ENCODE peak calls at places on chromosomes 6 and 20, in six cellular contexts. W, O, Y, Z, J and P are unnamed samples. For H3K9me3 and H3K4me1, the result is how much of the 10 kb centered on the place peaks cover.

GRCh38 chr6:27478141-27478705 is 5.3 kb upstream of the ZNF184 start:
- DNase-seq in Y (no peak), W (no peak), O (peak), Z (no peak), J (no peak), P (no peak)

GRCh38 chr6:143195349-143195845 is 134.7 kb downstream of the AIG1 start:
- DNase-seq in J (no peak), W (no peak), Z (no peak), Y (no peak), O (no peak), P (no peak)

GRCh38 chr6:68652117-68652536 is 17.0 kb downstream of the ADGRB3 start:
- DNase-seq in Y (no peak), Z (no peak), J (no peak), W (no peak), O (no peak), P (no peak)

GRCh38 chr20:36217226-36217625 is 19.1 kb upstream of the AAR2 start:
- DNase-seq in J (no peak), W (no peak), Y (no peak), Z (peak), O (no peak), P (peak)

GRCh38 chr6:108559884-108560462 is 744 bp upstream of the FOXO3 start:
- DNase-seq in J (no peak), O (no peak), Y (peak), W (peak), Z (peak), P (no peak)

GRCh38 chr6:44004136-44004535 is 123.1 kb downstream of the MRPL14 start:
- DNase-seq in W (no peak), Z (no peak), O (no peak), J (no peak), Y (no peak), P (no peak)

GRCh38 chr20:30513050-30513628 is 744.3 kb upstream of the DEFB115 start:
- DNase-seq in W (no peak), Y (no peak), J (no peak), O (no peak), Z (no peak), P (no peak)

GRCh38 chr6:15628499-15629131 is 34.2 kb downstream of the DTNBP1 start:
- DNase-seq in Y (no peak), W (no peak), J (peak), O (no peak), Z (no peak), P (no peak)

GRCh38 chr20:10728873-10729670 is 55.3 kb upstream of the JAG1 start:
- DNase-seq in Z (no peak), O (no peak), Y (no peak), J (no peak), W (no peak), P (no peak)

GRCh38 chr20:10634683-10635411 is 39.0 kb downstream of the JAG1 start:
- DNase-seq in O (no peak), W (no peak), Z (no peak), Y (no peak), J (no peak), P (no peak)

GRCh38 chr6:121222656-121223055 is 111.6 kb downstream of the TBC1D32 start:
- DNase-seq in W (no peak), J (no peak), Y (peak), Z (peak), O (no peak), P (no peak)

GRCh38 chr6:158567152-158567551 is 7.3 kb downstream of the TMEM181 start:
- DNase-seq in Z (no peak), O (no peak), W (no peak), J (no peak), Y (no peak), P (no peak)

GRCh38 chr20:25000268-25000801 is 7.8 kb upstream of the APMAP start:
- DNase-seq in Y (no peak), J (no peak), W (no peak), Z (peak), O (no peak), P (no peak)

GRCh38 chr6:11251553-11252358 is 19.3 kb upstream of the NEDD9 start:
- DNase-seq in J (no peak), Z (no peak), O (no peak), W (no peak), Y (no peak), P (no peak)

GRCh38 chr6:93794161-93794560 is 374.8 kb upstream of the EPHA7 start:
- DNase-seq in W (no peak), Y (no peak), O (no peak), Z (no peak), J (no peak), P (no peak)

GRCh38 chr6:31877125-31877650 is 1.6 kb downstream of the SLC44A4 start:
- DNase-seq in J (no peak), O (no peak), W (no peak), Y (no peak), Z (no peak), P (no peak)

GRCh38 chr6:1796706-1797529 is 187.2 kb downstream of the FOXC1 start:
- DNase-seq in O (no peak), W (no peak), Y (peak), Z (no peak), J (peak), P (no peak)

GRCh38 chr20:56924976-56925695 is 296.0 kb downstream of the TFAP2C start:
- DNase-seq in O (no peak), W (peak), Z (no peak), Y (no peak), J (no peak), P (no peak)

GRCh38 chr6:167547328-167547692 is 222.4 kb downstream of the TTLL2 start:
- DNase-seq in J (no peak), O (no peak), W (no peak), Z (no peak), Y (no peak), P (no peak)

GRCh38 chr20:19784511-19785172 is 26.6 kb downstream of the RIN2 start:
- DNase-seq in J (peak), W (peak), Z (peak), Y (peak), O (peak), P (peak)

GRCh38 chr6:33329058-33329457 is 11.5 kb upstream of the ZBTB22 start:
- DNase-seq in J (no peak), O (no peak), Z (no peak), Y (no peak), W (no peak), P (no peak)

GRCh38 chr20:24950128-24950835 is 1.2 kb downstream of the CST7 start:
- DNase-seq in J (no peak), Z (no peak), O (no peak), W (no peak), Y (no peak), P (no peak)

GRCh38 chr6:161088676-161089328 is 97.2 kb downstream of the MAP3K4 start:
- DNase-seq in J (no peak), O (no peak), Z (no peak), W (peak), Y (no peak), P (no peak)

GRCh38 chr6:82893889-82894652 is 171.6 kb downstream of the UBE3D start:
- DNase-seq in Z (no peak), O (no peak), W (no peak), J (no peak), Y (no peak), P (no peak)

GRCh38 chr6:5085638-5086293 is 625 bp downstream of the PPP1R3G start:
- DNase-seq in O (no peak), W (peak), J (peak), Z (peak), Y (no peak), P (no peak)

GRCh38 chr6:14100098-14100497 is 17.5 kb upstream of the CD83 start:
- DNase-seq in O (no peak), J (no peak), W (no peak), Z (no peak), Y (no peak), P (no peak)

GRCh38 chr6:43386492-43386891 is 17.0 kb upstream of the ZNF318 start:
- DNase-seq in Z (no peak), W (no peak), J (peak), Y (no peak), O (no peak), P (no peak)

GRCh38 chr20:11350126-11351005 is 567.3 kb upstream of the BTBD3 start:
- DNase-seq in Z (peak), Y (no peak), W (no peak), J (no peak), O (no peak), P (no peak)

GRCh38 chr6:146546440-146546839 is 2.8 kb downstream of the RAB32 start:
- DNase-seq in O (no peak), W (no peak), Y (no peak), J (no peak), Z (peak), P (no peak)

GRCh38 chr6:40356242-40356910 is 230.8 kb downstream of the LRFN2 start:
- DNase-seq in J (no peak), Z (no peak), W (no peak), O (no peak), Y (no peak), P (no peak)

DNA sequence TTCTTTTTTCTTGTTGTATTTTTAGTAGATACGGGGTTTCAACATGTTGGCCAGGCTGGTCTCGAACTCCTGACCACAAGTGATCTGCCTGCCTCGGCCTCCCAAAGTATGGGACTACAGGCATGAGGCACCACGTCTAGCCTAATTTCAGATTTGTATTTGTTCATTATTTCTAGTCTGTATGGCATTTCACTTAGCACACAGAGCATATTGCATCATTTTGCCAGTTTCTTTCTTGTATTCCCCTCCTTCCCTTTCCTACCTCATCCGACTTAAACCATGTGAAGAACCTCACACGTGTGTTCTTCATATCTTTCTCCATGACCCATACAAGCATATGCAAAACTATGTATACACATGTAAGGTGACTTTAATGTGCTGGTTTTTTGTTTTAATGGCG is 470.0 kb downstream of the CBLN4 start:
- DNase-seq in Z (no peak), Y (no peak), W (no peak), O (no peak), J (no peak), P (no peak)
- H3K9me3 ChIP-seq in Z (under half), Y (under half), W (under half), O (under half), J (under half), P (under half)

GRCh38 chr6:16961577-16961976 is 140.3 kb upstream of the STMND1 start:
- DNase-seq in Z (no peak), Y (no peak), J (no peak), O (no peak), W (no peak), P (no peak)
- H3K27ac ChIP-seq in Z (no peak), Y (no peak), J (no peak), O (no peak), W (no peak), P (no peak)

DNA sequence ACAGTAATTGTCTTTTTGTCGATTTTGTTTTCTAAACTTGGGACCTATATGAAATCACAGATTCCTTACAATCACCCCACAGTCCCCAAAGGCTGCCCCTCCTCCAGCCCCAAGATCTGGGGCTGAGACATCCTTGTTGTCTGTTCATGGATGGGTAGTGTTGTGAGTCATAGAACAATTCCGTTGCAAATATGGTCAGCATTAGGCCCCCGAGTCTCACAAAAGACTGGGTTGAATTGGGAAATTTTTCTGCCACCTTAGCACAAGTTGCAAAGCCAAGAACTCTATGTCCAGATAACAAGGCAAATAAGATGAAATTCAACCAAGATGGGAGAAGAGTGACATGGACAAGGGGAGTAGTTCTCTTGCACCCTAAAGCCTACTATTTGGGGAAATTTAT is 10.5 kb upstream of the TAB2 start:
- DNase-seq in W (no peak), O (no peak), Y (no peak), J (no peak), Z (no peak), P (no peak)
- H3K4me1 ChIP-seq in W (under half), O (under half), Y (under half), J (under half), Z (under half), P (under half)

GRCh38 chr6:169396554-169397163 is 143.0 kb upstream of the THBS2 start:
- DNase-seq in Y (no peak), W (no peak), J (no peak), Z (no peak), O (no peak), P (no peak)

GRCh38 chr6:169397684-169398083 is 144.0 kb upstream of the THBS2 start:
- DNase-seq in W (no peak), Z (no peak), J (no peak), Y (no peak), O (no peak), P (no peak)

GRCh38 chr6:169391473-169392071 is 137.9 kb upstream of the THBS2 start:
- DNase-seq in J (no peak), O (no peak), Z (no peak), Y (no peak), W (no peak), P (no peak)

GRCh38 chr6:169395080-169395805 is 141.6 kb upstream of the THBS2 start:
- DNase-seq in Y (no peak), Z (no peak), W (no peak), J (no peak), O (no peak), P (no peak)

DNA sequence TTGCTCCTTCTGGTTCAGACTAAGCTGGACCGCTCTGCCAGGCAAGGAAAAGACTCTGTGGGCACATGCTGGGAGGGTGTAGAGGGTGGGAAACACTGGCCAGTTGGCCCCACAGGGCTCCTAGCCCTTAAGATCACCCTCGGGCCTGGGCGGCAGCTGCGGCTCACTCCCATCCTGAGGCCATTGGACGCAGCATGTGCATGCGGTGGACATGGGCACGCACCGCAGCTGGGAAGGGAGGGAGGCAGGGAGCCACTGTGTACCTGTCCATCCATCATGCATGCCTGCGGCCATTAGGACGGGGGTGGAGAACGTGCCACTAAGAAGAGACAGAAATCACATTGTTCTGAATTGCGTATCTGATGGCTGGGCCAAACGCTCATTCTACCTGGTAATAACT is 140.1 kb upstream of the THBS2 start:
- DNase-seq in W (no peak), J (no peak), Y (no peak), Z (no peak), O (no peak), P (no peak)
- H3K9me3 ChIP-seq in W (under half), J (under half), Y (under half), Z (under half), O (under half), P (under half)

GRCh38 chr20:31669876-31670275 is 32.2 kb downstream of the COX4I2 start:
- DNase-seq in J (no peak), Z (no peak), Y (no peak), O (no peak), W (peak), P (no peak)
- H3K27ac ChIP-seq in J (no peak), Z (no peak), Y (no peak), O (no peak), W (peak), P (no peak)

DNA sequence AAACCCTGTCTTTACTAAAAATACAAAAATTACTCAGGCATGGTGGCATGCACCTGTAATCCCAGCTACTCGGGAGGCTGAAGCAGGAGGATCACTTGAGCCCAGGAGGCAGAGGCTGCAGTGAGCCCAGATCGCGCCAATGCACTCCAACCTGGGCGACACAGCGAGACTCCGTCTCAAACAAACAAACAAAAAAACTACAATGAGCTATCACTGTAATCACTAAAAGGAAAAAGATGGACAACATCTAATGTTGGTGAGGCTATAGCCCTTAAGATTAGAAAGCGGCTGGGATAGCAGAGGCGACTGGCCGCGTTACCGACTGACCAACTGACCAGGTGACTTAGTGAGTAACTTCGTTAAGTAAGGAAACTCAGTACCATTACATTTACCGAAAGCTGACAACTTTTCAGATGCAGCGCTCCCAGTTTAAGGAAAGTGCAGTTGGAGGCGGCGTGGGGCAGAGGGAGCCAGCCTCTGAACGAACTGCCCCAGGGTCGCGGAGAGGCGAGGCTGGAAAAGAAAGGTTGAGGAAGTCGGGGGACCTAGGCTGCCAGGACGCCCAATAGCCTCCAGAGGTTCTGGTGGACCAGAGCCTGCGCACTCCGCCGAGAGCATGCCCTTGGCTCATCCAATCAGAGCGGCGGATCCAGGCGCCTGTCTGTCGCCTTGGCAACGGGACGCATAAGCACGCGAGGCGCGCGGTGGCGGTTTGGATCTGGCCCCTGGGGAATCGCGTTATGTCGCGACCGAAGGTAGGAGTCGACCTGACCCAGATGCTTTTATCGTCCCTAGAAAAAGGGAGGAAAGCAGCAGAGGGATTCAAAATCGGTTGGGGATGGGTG is 8.9 kb downstream of the TTLL9 start:
- DNase-seq in O (peak), J (peak), Z (peak), W (peak), Y (peak), P (peak)
- H3K4me1 ChIP-seq in O (under half), J (under half), Z (under half), W (under half), Y (under half), P (under half)